ENCODE peak calls at places on chromosomes 5 and 9, in four cellular contexts. One of them, this sample, is unnamed.

GRCh38 chr9:34510506-34511159 is 12.2 kb downstream of the ENHO start:
- DNase-seq in KBM-7: no peak
- DNase-seq in C1 segment of cervical spinal cord: no peak
- DNase-seq in pons: no peak
- DNase-seq in this sample: no peak

GRCh38 chr5:43215073-43215631 is 23.1 kb downstream of the NIM1K start:
- DNase-seq in C1 segment of cervical spinal cord: no peak
- DNase-seq in KBM-7: peak; percentile 84
- DNase-seq in pons: no peak
- DNase-seq in this sample: no peak

GRCh38 chr9:90921104-90921503 is 119.5 kb downstream of the SYK start:
- DNase-seq in C1 segment of cervical spinal cord: peak; percentile 2
- DNase-seq in KBM-7: no peak
- DNase-seq in pons: peak; percentile 11
- DNase-seq in this sample: no peak

GRCh38 chr5:156819967-156820581 is 30.0 kb upstream of the PPP1R2B start:
- DNase-seq in KBM-7: no peak
- DNase-seq in C1 segment of cervical spinal cord: no peak
- DNase-seq in pons: no peak
- DNase-seq in this sample: no peak

GRCh38 chr9:114072181-114073140 is 5.6 kb downstream of the AMBP start:
- DNase-seq in pons: peak; percentile 7
- DNase-seq in C1 segment of cervical spinal cord: peak; percentile 6
- DNase-seq in KBM-7: no peak
- DNase-seq in this sample: no peak

GRCh38 chr5:172881691-172882370 is 47.8 kb downstream of the ERGIC1 start:
- DNase-seq in pons: peak; percentile 61
- DNase-seq in KBM-7: no peak
- DNase-seq in C1 segment of cervical spinal cord: no peak
- DNase-seq in this sample: no peak

GRCh38 chr5:159211712-159212111 is 2.4 kb upstream of the RNF145 start:
- DNase-seq in KBM-7: peak; percentile 61
- DNase-seq in C1 segment of cervical spinal cord: no peak
- DNase-seq in pons: no peak
- DNase-seq in this sample: no peak

GRCh38 chr5:118548761-118549160 is 439.6 kb downstream of the DTWD2 start:
- DNase-seq in KBM-7: no peak
- DNase-seq in C1 segment of cervical spinal cord: no peak
- DNase-seq in pons: no peak
- DNase-seq in this sample: peak; percentile 8

GRCh38 chr5:36692791-36693763 is 86.7 kb downstream of the SLC1A3 start:
- DNase-seq in C1 segment of cervical spinal cord: peak; percentile 78
- DNase-seq in pons: peak; percentile 86
- DNase-seq in KBM-7: peak; percentile 87
- DNase-seq in this sample: peak; percentile 85

GRCh38 chr5:172904643-172905345 is 54.4 kb upstream of the RPL26L1 start:
- DNase-seq in pons: peak; percentile 31
- DNase-seq in C1 segment of cervical spinal cord: peak; percentile 40
- DNase-seq in KBM-7: no peak
- DNase-seq in this sample: no peak

GRCh38 chr5:174935854-174936474 is 211.6 kb downstream of the MSX2 start:
- DNase-seq in KBM-7: peak; percentile 53
- DNase-seq in C1 segment of cervical spinal cord: peak; percentile 45
- DNase-seq in pons: peak; percentile 69
- DNase-seq in this sample: peak; percentile 70

GRCh38 chr5:109352024-109352423 is 57.8 kb downstream of the PJA2 start:
- DNase-seq in pons: no peak
- DNase-seq in C1 segment of cervical spinal cord: no peak
- DNase-seq in KBM-7: no peak
- DNase-seq in this sample: no peak

GRCh38 chr9:69324549-69325401 is at the start of gene ENTREP1:
- DNase-seq in pons: no peak
- DNase-seq in KBM-7: peak; percentile 28
- DNase-seq in C1 segment of cervical spinal cord: peak; percentile 24
- DNase-seq in this sample: peak; percentile 67

GRCh38 chr5:133121611-133122150 is 69.9 kb downstream of the HSPA4 start:
- DNase-seq in pons: no peak
- DNase-seq in KBM-7: no peak
- DNase-seq in C1 segment of cervical spinal cord: no peak
- DNase-seq in this sample: no peak

GRCh38 chr5:180785794-180786221 is 16.8 kb downstream of the MGAT1 start:
- DNase-seq in C1 segment of cervical spinal cord: no peak
- DNase-seq in KBM-7: no peak
- DNase-seq in pons: no peak
- DNase-seq in this sample: no peak

GRCh38 chr9:107388890-107389289 is 100.7 kb downstream of the KLF4 start:
- DNase-seq in KBM-7: no peak
- DNase-seq in C1 segment of cervical spinal cord: no peak
- DNase-seq in pons: no peak
- DNase-seq in this sample: no peak

GRCh38 chr9:79745752-79746336 is 174.1 kb downstream of the TLE4 start:
- DNase-seq in pons: no peak
- DNase-seq in C1 segment of cervical spinal cord: no peak
- DNase-seq in KBM-7: no peak
- DNase-seq in this sample: no peak

GRCh38 chr9:127135056-127135745 is 12.8 kb upstream of the ANGPTL2 start:
- DNase-seq in pons: no peak
- DNase-seq in C1 segment of cervical spinal cord: no peak
- DNase-seq in KBM-7: no peak
- DNase-seq in this sample: no peak

GRCh38 chr5:13662646-13663045 is 281.8 kb downstream of the DNAH5 start:
- DNase-seq in C1 segment of cervical spinal cord: no peak
- DNase-seq in KBM-7: no peak
- DNase-seq in pons: no peak
- DNase-seq in this sample: no peak

GRCh38 chr5:170315154-170315553 is 17.6 kb upstream of the LCP2 start:
- DNase-seq in pons: peak; percentile 97
- DNase-seq in C1 segment of cervical spinal cord: peak; percentile 81
- DNase-seq in KBM-7: no peak
- DNase-seq in this sample: peak; percentile 95

GRCh38 chr5:58071566-58071965 is 388.3 kb downstream of the PLK2 start:
- DNase-seq in C1 segment of cervical spinal cord: no peak
- DNase-seq in KBM-7: no peak
- DNase-seq in pons: no peak
- DNase-seq in this sample: no peak

GRCh38 chr5:93601433-93602175 is 18.6 kb downstream of the NR2F1 start:
- DNase-seq in KBM-7: no peak
- DNase-seq in C1 segment of cervical spinal cord: no peak
- DNase-seq in pons: no peak
- DNase-seq in this sample: no peak

GRCh38 chr5:152379331-152379730 is 25.7 kb downstream of the NMUR2 start:
- DNase-seq in pons: peak; percentile 74
- DNase-seq in KBM-7: no peak
- DNase-seq in C1 segment of cervical spinal cord: no peak
- DNase-seq in this sample: no peak

GRCh38 chr9:33791117-33791516 is 4.2 kb upstream of the PRSS3 start:
- DNase-seq in pons: no peak
- DNase-seq in KBM-7: no peak
- DNase-seq in C1 segment of cervical spinal cord: no peak
- DNase-seq in this sample: no peak

GRCh38 chr5:15420201-15420600 is 79.8 kb upstream of the FBXL7 start:
- DNase-seq in pons: no peak
- DNase-seq in KBM-7: no peak
- DNase-seq in C1 segment of cervical spinal cord: no peak
- DNase-seq in this sample: no peak

GRCh38 chr9:7045361-7045760 is 287.6 kb downstream of the KDM4C start:
- DNase-seq in C1 segment of cervical spinal cord: no peak
- DNase-seq in KBM-7: no peak
- DNase-seq in pons: no peak
- DNase-seq in this sample: no peak

GRCh38 chr5:118468085-118468484 is 520.3 kb downstream of the DTWD2 start:
- DNase-seq in C1 segment of cervical spinal cord: no peak
- DNase-seq in pons: no peak
- DNase-seq in KBM-7: no peak
- DNase-seq in this sample: no peak

GRCh38 chr5:116650544-116650943 is 75.9 kb upstream of the SEMA6A start:
- DNase-seq in C1 segment of cervical spinal cord: no peak
- DNase-seq in KBM-7: no peak
- DNase-seq in pons: no peak
- DNase-seq in this sample: no peak

GRCh38 chr9:34328500-34328982 is 527 bp downstream of the KIF24 start:
- DNase-seq in pons: no peak
- DNase-seq in KBM-7: no peak
- DNase-seq in C1 segment of cervical spinal cord: no peak
- DNase-seq in this sample: no peak

GRCh38 chr9:96048954-96049831 is 173.7 kb downstream of the ERCC6L2 start:
- DNase-seq in pons: peak; percentile 95
- DNase-seq in KBM-7: no peak
- DNase-seq in C1 segment of cervical spinal cord: peak; percentile 80
- DNase-seq in this sample: no peak

GRCh38 chr9:134530724-134531123 is 110.9 kb upstream of the COL5A1 start:
- DNase-seq in KBM-7: no peak
- DNase-seq in pons: no peak
- DNase-seq in C1 segment of cervical spinal cord: no peak
- DNase-seq in this sample: no peak

GRCh38 chr9:17926246-17926645 is 347.4 kb downstream of the SH3GL2 start:
- DNase-seq in C1 segment of cervical spinal cord: no peak
- DNase-seq in KBM-7: no peak
- DNase-seq in pons: no peak
- DNase-seq in this sample: no peak

GRCh38 chr5:150458819-150459557 is 9.4 kb upstream of the RPS14 start:
- DNase-seq in KBM-7: peak; percentile 75
- DNase-seq in C1 segment of cervical spinal cord: peak; percentile 58
- DNase-seq in pons: peak; percentile 40
- DNase-seq in this sample: peak; percentile 63

GRCh38 chr5:148532962-148533670 is 121.2 kb downstream of the HTR4 start:
- DNase-seq in C1 segment of cervical spinal cord: no peak
- DNase-seq in KBM-7: no peak
- DNase-seq in pons: no peak
- DNase-seq in this sample: no peak

GRCh38 chr5:8462565-8462964 is 593.6 kb downstream of the MTRR start:
- DNase-seq in pons: no peak
- DNase-seq in KBM-7: no peak
- DNase-seq in C1 segment of cervical spinal cord: no peak
- DNase-seq in this sample: no peak

GRCh38 chr9:89548210-89548609 is 50.3 kb upstream of the SEMA4D start:
- DNase-seq in KBM-7: no peak
- DNase-seq in C1 segment of cervical spinal cord: no peak
- DNase-seq in pons: no peak
- DNase-seq in this sample: no peak

GRCh38 chr5:169416583-169417196 is 115.8 kb upstream of the SLIT3 start:
- DNase-seq in pons: no peak
- DNase-seq in KBM-7: no peak
- DNase-seq in C1 segment of cervical spinal cord: no peak
- DNase-seq in this sample: peak; percentile 63

GRCh38 chr5:74132485-74132884 is 506.5 kb downstream of the ARHGEF28 start:
- DNase-seq in KBM-7: no peak
- DNase-seq in C1 segment of cervical spinal cord: no peak
- DNase-seq in pons: no peak
- DNase-seq in this sample: no peak

GRCh38 chr5:134136221-134136631 is 21.7 kb downstream of the TCF7 start:
- DNase-seq in C1 segment of cervical spinal cord: no peak
- DNase-seq in pons: no peak
- DNase-seq in KBM-7: no peak
- DNase-seq in this sample: no peak

GRCh38 chr9:99822596-99823391 is 1.1 kb downstream of the NR4A3 start:
- DNase-seq in C1 segment of cervical spinal cord: peak; percentile 42
- DNase-seq in KBM-7: peak; percentile 65
- DNase-seq in pons: peak; percentile 34
- DNase-seq in this sample: peak; percentile 53